ENCODE peak calls at places on chromosome 17, in five cellular contexts. X is posterior cingulate gyrus, N is mucosa of gallbladder, M is Right ventricle myocardium superior, E is HTR-8/SVneo. R is an unnamed sample.

GRCh38 chr17:36935681-36936454 is 1.4 kb upstream of the LHX1 start:
- DNase-seq in X (no peak), N (no peak), M (no peak), E (peak; percentile 63), R (no peak)

GRCh38 chr17:81397314-81398169 is 2.3 kb downstream of the BAHCC1 start:
- DNase-seq in X (no peak), N (no peak), M (no peak), E (no peak), R (no peak)

GRCh38 chr17:76831316-76831715 is 36.9 kb upstream of the MGAT5B start:
- DNase-seq in X (no peak), N (no peak), M (no peak), E (no peak), R (no peak)

GRCh38 chr17:82255573-82255972 is 17.9 kb downstream of the CSNK1D start:
- DNase-seq in X (peak; percentile 20), N (no peak), M (peak; percentile 34), E (no peak), R (no peak)

GRCh38 chr17:1880851-1881630 is 51.2 kb downstream of the RPA1 start:
- DNase-seq in X (peak; percentile 71), N (no peak), M (no peak), E (no peak), R (no peak)

GRCh38 chr17:41539071-41539492 is 11.0 kb upstream of the KRT19 start:
- DNase-seq in X (no peak), N (no peak), M (no peak), E (no peak), R (no peak)

GRCh38 chr17:28948873-28949184 is 2.5 kb downstream of the PHF12 start:
- DNase-seq in X (no peak), N (peak; percentile 32), M (no peak), E (no peak), R (no peak)

GRCh38 chr17:27778193-27778592 is 22.1 kb downstream of the NOS2 start:
- DNase-seq in X (no peak), N (no peak), M (no peak), E (no peak), R (no peak)

GRCh38 chr17:41913798-41914197 is 5.0 kb downstream of the ACLY start:
- DNase-seq in X (no peak), N (no peak), M (no peak), E (no peak), R (no peak)

GRCh38 chr17:43877031-43877430 is 30.1 kb downstream of the CD300LG start:
- DNase-seq in X (no peak), N (no peak), M (no peak), E (no peak), R (no peak)

GRCh38 chr17:59848385-59848668 is 44.4 kb downstream of the TUBD1 start:
- DNase-seq in X (no peak), N (no peak), M (no peak), E (no peak), R (no peak)

GRCh38 chr17:80614320-80614719 is 69.7 kb downstream of the RPTOR start:
- DNase-seq in X (no peak), N (no peak), M (no peak), E (no peak), R (no peak)

GRCh38 chr17:39365252-39365651 is 36.2 kb downstream of the FBXL20 start:
- DNase-seq in X (no peak), N (no peak), M (no peak), E (no peak), R (no peak)

GRCh38 chr17:21252875-21253645 is at the start of gene NATD1:
- DNase-seq in X (peak; percentile 95), N (peak; percentile 89), M (peak; percentile 95), E (peak; percentile 98), R (peak; percentile 86)

GRCh38 chr17:44901323-44901965 is 2.2 kb upstream of the EFTUD2 start:
- DNase-seq in X (no peak), N (no peak), M (no peak), E (no peak), R (no peak)

GRCh38 chr17:39963826-39964225 is 1.0 kb downstream of the GSDMA start:
- DNase-seq in X (no peak), N (no peak), M (no peak), E (no peak), R (no peak)

GRCh38 chr17:50051082-50051576 is 4.8 kb upstream of the ITGA3 start:
- DNase-seq in X (no peak), N (no peak), M (no peak), E (peak; percentile 95), R (peak; percentile 73)

GRCh38 chr17:10099051-10099571 is 99.3 kb downstream of the GAS7 start:
- DNase-seq in X (no peak), N (no peak), M (no peak), E (peak; percentile 45), R (no peak)

GRCh38 chr17:16363749-16364536 is 10.7 kb upstream of the CENPV start:
- DNase-seq in X (peak; percentile 90), N (peak; percentile 76), M (peak; percentile 80), E (peak; percentile 81), R (peak; percentile 77)

GRCh38 chr17:74151551-74152315 is 51.7 kb upstream of the RPL38 start:
- DNase-seq in X (no peak), N (no peak), M (no peak), E (no peak), R (no peak)

GRCh38 chr17:17835415-17836249 is 1.2 kb downstream of the SREBF1 start:
- DNase-seq in X (no peak), N (no peak), M (no peak), E (no peak), R (no peak)

GRCh38 chr17:34637548-34638525 is 58.5 kb downstream of the TMEM132E start:
- DNase-seq in X (peak; percentile 89), N (peak; percentile 82), M (peak; percentile 84), E (peak; percentile 66), R (peak; percentile 71)

GRCh38 chr17:34306466-34306865 is 12.8 kb upstream of the CCL8 start:
- DNase-seq in X (no peak), N (no peak), M (no peak), E (no peak), R (peak; percentile 40)

GRCh38 chr17:42530952-42531454 is 5.0 kb upstream of the NAGLU start:
- DNase-seq in X (no peak), N (no peak), M (no peak), E (no peak), R (no peak)

GRCh38 chr17:7886227-7887037 is 2.2 kb upstream of the CHD3 start:
- DNase-seq in X (no peak), N (no peak), M (no peak), E (peak; percentile 18), R (peak; percentile 37)

GRCh38 chr17:70274255-70274654 is 104.9 kb downstream of the KCNJ2 start:
- DNase-seq in X (no peak), N (no peak), M (no peak), E (no peak), R (no peak)

GRCh38 chr17:45307290-45308015 is 9.4 kb downstream of the MAP3K14 start:
- DNase-seq in X (no peak), N (no peak), M (peak; percentile 68), E (no peak), R (no peak)

GRCh38 chr17:81417049-81417878 is 22.0 kb downstream of the BAHCC1 start:
- DNase-seq in X (no peak), N (no peak), M (no peak), E (no peak), R (no peak)

GRCh38 chr17:47220531-47220999 is 11.4 kb downstream of the MYL4 start:
- DNase-seq in X (no peak), N (no peak), M (no peak), E (no peak), R (no peak)

GRCh38 chr17:78272181-78272913 is 40.9 kb downstream of the TMEM235 start:
- DNase-seq in X (no peak), N (peak; percentile 66), M (peak; percentile 51), E (peak; percentile 63), R (peak; percentile 80)

R was measured in lung.